ENCODE peak calls at places on chromosomes 2 and 18, in nine cellular contexts. One of them, this sample, is unnamed. For H3K4me1, the result is how much of the 10 kb centered on the place peaks cover.

GRCh38 chr18:51236225-51236624 is 38.7 kb upstream of the MEX3C start:
- DNase-seq in CD8-positive, alpha-beta T cell: no peak
- DNase-seq in mammary epithelial cell: peak
- DNase-seq in RWPE2: peak
- DNase-seq in right cardiac atrium: no peak
- DNase-seq in spleen: no peak
- DNase-seq in lower lobe of right lung: no peak
- DNase-seq in osteoblast: peak
- DNase-seq in naive thymus-derived CD4-positive, alpha-beta T cell: no peak
- DNase-seq in this sample: no peak

GRCh38 chr2:188404341-188405004 is 112.8 kb downstream of the GULP1 start:
- DNase-seq in CD8-positive, alpha-beta T cell: no peak
- DNase-seq in mammary epithelial cell: peak
- DNase-seq in RWPE2: no peak
- DNase-seq in right cardiac atrium: no peak
- DNase-seq in spleen: no peak
- DNase-seq in lower lobe of right lung: no peak
- DNase-seq in osteoblast: no peak
- DNase-seq in naive thymus-derived CD4-positive, alpha-beta T cell: no peak
- DNase-seq in this sample: no peak

GRCh38 chr2:241894681-241895426 is 25.3 kb downstream of the RTP5 start:
- DNase-seq in CD8-positive, alpha-beta T cell: no peak
- DNase-seq in mammary epithelial cell: no peak
- DNase-seq in RWPE2: peak
- DNase-seq in right cardiac atrium: no peak
- DNase-seq in spleen: peak
- DNase-seq in lower lobe of right lung: peak
- DNase-seq in osteoblast: peak
- DNase-seq in naive thymus-derived CD4-positive, alpha-beta T cell: no peak
- DNase-seq in this sample: no peak

GRCh38 chr2:241759091-241759807 is 17.4 kb upstream of the GAL3ST2 start:
- DNase-seq in CD8-positive, alpha-beta T cell: no peak
- DNase-seq in mammary epithelial cell: no peak
- DNase-seq in RWPE2: no peak
- DNase-seq in right cardiac atrium: no peak
- DNase-seq in spleen: peak
- DNase-seq in lower lobe of right lung: no peak
- DNase-seq in osteoblast: peak
- DNase-seq in naive thymus-derived CD4-positive, alpha-beta T cell: no peak
- DNase-seq in this sample: no peak

GRCh38 chr2:176814740-176815367 is 397.7 kb upstream of the HNRNPA3 start:
- DNase-seq in CD8-positive, alpha-beta T cell: no peak
- DNase-seq in mammary epithelial cell: no peak
- DNase-seq in RWPE2: no peak
- DNase-seq in right cardiac atrium: no peak
- DNase-seq in spleen: no peak
- DNase-seq in lower lobe of right lung: no peak
- DNase-seq in osteoblast: peak
- DNase-seq in naive thymus-derived CD4-positive, alpha-beta T cell: peak
- DNase-seq in this sample: peak

GRCh38 chr2:142682528-142682927 is 194.9 kb upstream of the KYNU start:
- DNase-seq in CD8-positive, alpha-beta T cell: no peak
- DNase-seq in mammary epithelial cell: peak
- DNase-seq in RWPE2: no peak
- DNase-seq in right cardiac atrium: no peak
- DNase-seq in spleen: no peak
- DNase-seq in lower lobe of right lung: no peak
- DNase-seq in osteoblast: no peak
- DNase-seq in naive thymus-derived CD4-positive, alpha-beta T cell: no peak
- DNase-seq in this sample: no peak

GRCh38 chr2:44102790-44103642 is 65.7 kb upstream of the PPM1B start:
- DNase-seq in CD8-positive, alpha-beta T cell: no peak
- DNase-seq in mammary epithelial cell: no peak
- DNase-seq in RWPE2: no peak
- DNase-seq in right cardiac atrium: no peak
- DNase-seq in spleen: no peak
- DNase-seq in lower lobe of right lung: no peak
- DNase-seq in osteoblast: peak
- DNase-seq in naive thymus-derived CD4-positive, alpha-beta T cell: no peak
- DNase-seq in this sample: no peak

GRCh38 chr18:70181015-70181414 is 24.5 kb downstream of the RTTN start:
- DNase-seq in CD8-positive, alpha-beta T cell: no peak
- DNase-seq in mammary epithelial cell: peak
- DNase-seq in RWPE2: no peak
- DNase-seq in right cardiac atrium: no peak
- DNase-seq in spleen: no peak
- DNase-seq in lower lobe of right lung: no peak
- DNase-seq in osteoblast: no peak
- DNase-seq in naive thymus-derived CD4-positive, alpha-beta T cell: no peak
- DNase-seq in this sample: no peak

GRCh38 chr2:1990724-1991123 is 246.4 kb upstream of the PXDN start:
- DNase-seq in CD8-positive, alpha-beta T cell: no peak
- DNase-seq in mammary epithelial cell: no peak
- DNase-seq in RWPE2: no peak
- DNase-seq in right cardiac atrium: no peak
- DNase-seq in spleen: no peak
- DNase-seq in lower lobe of right lung: no peak
- DNase-seq in osteoblast: peak
- DNase-seq in naive thymus-derived CD4-positive, alpha-beta T cell: no peak
- DNase-seq in this sample: no peak

GRCh38 chr2:23131066-23131575 is 253.9 kb upstream of the KLHL29 start:
- DNase-seq in CD8-positive, alpha-beta T cell: no peak
- DNase-seq in mammary epithelial cell: no peak
- DNase-seq in RWPE2: no peak
- DNase-seq in right cardiac atrium: no peak
- DNase-seq in spleen: no peak
- DNase-seq in lower lobe of right lung: no peak
- DNase-seq in osteoblast: no peak
- DNase-seq in naive thymus-derived CD4-positive, alpha-beta T cell: no peak
- DNase-seq in this sample: no peak

GRCh38 chr2:157840568-157841156 is 35.5 kb downstream of the ACVR1 start:
- DNase-seq in CD8-positive, alpha-beta T cell: no peak
- DNase-seq in mammary epithelial cell: no peak
- DNase-seq in RWPE2: no peak
- DNase-seq in right cardiac atrium: peak
- DNase-seq in spleen: no peak
- DNase-seq in lower lobe of right lung: peak
- DNase-seq in osteoblast: no peak
- DNase-seq in naive thymus-derived CD4-positive, alpha-beta T cell: no peak
- DNase-seq in this sample: no peak

GRCh38 chr2:141438536-141438935 is 692.3 kb downstream of the LRP1B start:
- DNase-seq in CD8-positive, alpha-beta T cell: no peak
- DNase-seq in mammary epithelial cell: no peak
- DNase-seq in RWPE2: no peak
- DNase-seq in right cardiac atrium: no peak
- DNase-seq in spleen: no peak
- DNase-seq in lower lobe of right lung: no peak
- DNase-seq in osteoblast: peak
- DNase-seq in naive thymus-derived CD4-positive, alpha-beta T cell: no peak
- DNase-seq in this sample: no peak

GRCh38 chr2:233964581-233964980 is 47.4 kb downstream of the TRPM8 start:
- DNase-seq in CD8-positive, alpha-beta T cell: no peak
- DNase-seq in mammary epithelial cell: no peak
- DNase-seq in RWPE2: no peak
- DNase-seq in right cardiac atrium: no peak
- DNase-seq in spleen: no peak
- DNase-seq in lower lobe of right lung: no peak
- DNase-seq in osteoblast: peak
- DNase-seq in naive thymus-derived CD4-positive, alpha-beta T cell: no peak
- DNase-seq in this sample: no peak

GRCh38 chr2:129482626-129483025 is 496.8 kb upstream of the RAB6C start:
- DNase-seq in CD8-positive, alpha-beta T cell: no peak
- DNase-seq in mammary epithelial cell: no peak
- DNase-seq in RWPE2: no peak
- DNase-seq in right cardiac atrium: no peak
- DNase-seq in spleen: no peak
- DNase-seq in lower lobe of right lung: no peak
- DNase-seq in osteoblast: no peak
- DNase-seq in naive thymus-derived CD4-positive, alpha-beta T cell: no peak
- DNase-seq in this sample: no peak

GRCh38 chr18:40607741-40608140 is 1347.3 kb upstream of the PIK3C3 start:
- DNase-seq in CD8-positive, alpha-beta T cell: no peak
- DNase-seq in mammary epithelial cell: no peak
- DNase-seq in RWPE2: no peak
- DNase-seq in right cardiac atrium: no peak
- DNase-seq in spleen: no peak
- DNase-seq in lower lobe of right lung: no peak
- DNase-seq in osteoblast: no peak
- DNase-seq in naive thymus-derived CD4-positive, alpha-beta T cell: no peak
- DNase-seq in this sample: no peak

GRCh38 chr2:240434728-240435456 is 571 bp upstream of the GPC1 start:
- DNase-seq in CD8-positive, alpha-beta T cell: peak
- DNase-seq in mammary epithelial cell: peak
- DNase-seq in RWPE2: peak
- DNase-seq in right cardiac atrium: peak
- DNase-seq in spleen: peak
- DNase-seq in lower lobe of right lung: peak
- DNase-seq in osteoblast: peak
- DNase-seq in naive thymus-derived CD4-positive, alpha-beta T cell: peak
- DNase-seq in this sample: peak

GRCh38 chr2:40341198-40341597 is 110.7 kb downstream of the SLC8A1 start:
- DNase-seq in CD8-positive, alpha-beta T cell: no peak
- DNase-seq in mammary epithelial cell: no peak
- DNase-seq in RWPE2: no peak
- DNase-seq in right cardiac atrium: no peak
- DNase-seq in spleen: no peak
- DNase-seq in lower lobe of right lung: no peak
- DNase-seq in osteoblast: no peak
- DNase-seq in naive thymus-derived CD4-positive, alpha-beta T cell: no peak
- DNase-seq in this sample: no peak

GRCh38 chr2:207777124-207777523 is 7.4 kb upstream of the FZD5 start:
- DNase-seq in CD8-positive, alpha-beta T cell: no peak
- DNase-seq in mammary epithelial cell: no peak
- DNase-seq in RWPE2: no peak
- DNase-seq in right cardiac atrium: no peak
- DNase-seq in spleen: no peak
- DNase-seq in lower lobe of right lung: no peak
- DNase-seq in osteoblast: no peak
- DNase-seq in naive thymus-derived CD4-positive, alpha-beta T cell: no peak
- DNase-seq in this sample: no peak

GRCh38 chr18:7872569-7872968 is 305.5 kb downstream of the PTPRM start:
- DNase-seq in CD8-positive, alpha-beta T cell: no peak
- DNase-seq in mammary epithelial cell: peak
- DNase-seq in RWPE2: no peak
- DNase-seq in right cardiac atrium: no peak
- DNase-seq in spleen: no peak
- DNase-seq in lower lobe of right lung: no peak
- DNase-seq in osteoblast: peak
- DNase-seq in naive thymus-derived CD4-positive, alpha-beta T cell: no peak
- DNase-seq in this sample: no peak

GRCh38 chr2:108377411-108377810 is 343 bp upstream of the SULT1C4 start:
- DNase-seq in CD8-positive, alpha-beta T cell: no peak
- DNase-seq in mammary epithelial cell: no peak
- DNase-seq in RWPE2: no peak
- DNase-seq in right cardiac atrium: no peak
- DNase-seq in spleen: no peak
- DNase-seq in lower lobe of right lung: no peak
- DNase-seq in osteoblast: peak
- DNase-seq in naive thymus-derived CD4-positive, alpha-beta T cell: no peak
- DNase-seq in this sample: no peak

GRCh38 chr18:10518595-10519273 is 7.1 kb upstream of the NAPG start:
- DNase-seq in CD8-positive, alpha-beta T cell: no peak
- DNase-seq in mammary epithelial cell: no peak
- DNase-seq in RWPE2: no peak
- DNase-seq in right cardiac atrium: peak
- DNase-seq in spleen: no peak
- DNase-seq in lower lobe of right lung: peak
- DNase-seq in osteoblast: no peak
- DNase-seq in naive thymus-derived CD4-positive, alpha-beta T cell: no peak
- DNase-seq in this sample: no peak

GRCh38 chr2:191687867-191688266 is 9.9 kb downstream of the NABP1 start:
- DNase-seq in CD8-positive, alpha-beta T cell: no peak
- DNase-seq in mammary epithelial cell: no peak
- DNase-seq in RWPE2: no peak
- DNase-seq in right cardiac atrium: no peak
- DNase-seq in spleen: no peak
- DNase-seq in lower lobe of right lung: no peak
- DNase-seq in osteoblast: no peak
- DNase-seq in naive thymus-derived CD4-positive, alpha-beta T cell: no peak
- DNase-seq in this sample: no peak
- H3K4me1 ChIP-seq in CD8-positive, alpha-beta T cell: under half
- H3K4me1 ChIP-seq in mammary epithelial cell: under half
- H3K4me1 ChIP-seq in RWPE2: half or more
- H3K4me1 ChIP-seq in right cardiac atrium: under half
- H3K4me1 ChIP-seq in spleen: half or more
- H3K4me1 ChIP-seq in lower lobe of right lung: under half
- H3K4me1 ChIP-seq in osteoblast: half or more
- H3K4me1 ChIP-seq in naive thymus-derived CD4-positive, alpha-beta T cell: under half
- H3K4me1 ChIP-seq in this sample: half or more

GRCh38 chr2:145023331-145023934 is 503.5 kb upstream of the ZEB2 start:
- DNase-seq in CD8-positive, alpha-beta T cell: no peak
- DNase-seq in mammary epithelial cell: no peak
- DNase-seq in RWPE2: no peak
- DNase-seq in right cardiac atrium: no peak
- DNase-seq in spleen: no peak
- DNase-seq in lower lobe of right lung: no peak
- DNase-seq in osteoblast: no peak
- DNase-seq in naive thymus-derived CD4-positive, alpha-beta T cell: no peak
- DNase-seq in this sample: no peak
- H3K4me3 ChIP-seq in CD8-positive, alpha-beta T cell: no peak
- H3K4me3 ChIP-seq in mammary epithelial cell: no peak
- H3K4me3 ChIP-seq in RWPE2: no peak
- H3K4me3 ChIP-seq in right cardiac atrium: peak
- H3K4me3 ChIP-seq in spleen: no peak
- H3K4me3 ChIP-seq in lower lobe of right lung: no peak
- H3K4me3 ChIP-seq in osteoblast: peak
- H3K4me3 ChIP-seq in naive thymus-derived CD4-positive, alpha-beta T cell: no peak
- H3K4me3 ChIP-seq in this sample: no peak

GRCh38 chr2:194054262-194054767 is 1602.7 kb upstream of the SLC39A10 start:
- DNase-seq in CD8-positive, alpha-beta T cell: no peak
- DNase-seq in mammary epithelial cell: no peak
- DNase-seq in RWPE2: no peak
- DNase-seq in right cardiac atrium: no peak
- DNase-seq in spleen: no peak
- DNase-seq in lower lobe of right lung: no peak
- DNase-seq in osteoblast: no peak
- DNase-seq in naive thymus-derived CD4-positive, alpha-beta T cell: no peak
- DNase-seq in this sample: no peak
- H3K27ac ChIP-seq in CD8-positive, alpha-beta T cell: no peak
- H3K27ac ChIP-seq in mammary epithelial cell: no peak
- H3K27ac ChIP-seq in RWPE2: no peak
- H3K27ac ChIP-seq in right cardiac atrium: no peak
- H3K27ac ChIP-seq in spleen: no peak
- H3K27ac ChIP-seq in lower lobe of right lung: no peak
- H3K27ac ChIP-seq in osteoblast: no peak
- H3K27ac ChIP-seq in naive thymus-derived CD4-positive, alpha-beta T cell: no peak
- H3K27ac ChIP-seq in this sample: no peak

DNA sequence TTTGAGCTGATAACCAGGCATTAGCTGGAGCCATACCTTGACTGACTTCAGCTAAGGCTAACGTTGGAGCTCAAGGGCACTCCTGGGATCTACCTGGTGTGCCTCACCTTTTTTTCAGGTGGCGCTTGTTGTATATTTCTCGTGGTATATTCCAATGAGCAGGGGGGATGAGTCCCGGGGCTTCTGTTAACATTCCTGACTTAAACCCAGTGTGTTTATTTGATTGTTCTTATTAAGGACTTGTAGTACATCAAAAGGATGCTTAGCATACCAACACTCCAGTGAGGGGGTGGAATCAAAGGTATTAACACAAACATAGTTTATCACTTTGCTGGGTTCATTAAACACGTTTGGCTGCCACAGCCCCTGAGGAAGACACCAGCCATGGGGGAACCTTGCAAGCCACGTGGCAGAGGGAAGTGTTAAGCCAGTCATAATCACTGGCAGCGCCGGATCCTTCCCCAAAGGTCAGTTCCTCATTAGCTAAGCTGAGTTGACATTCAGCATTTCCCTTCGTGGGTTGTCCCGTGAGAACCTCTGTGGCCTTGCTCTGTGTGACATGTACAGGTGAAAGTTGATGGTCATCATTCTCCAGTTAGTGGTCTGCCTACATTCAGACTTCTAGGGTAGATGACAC is 119.5 kb upstream of the MCFD2 start:
- DNase-seq in CD8-positive, alpha-beta T cell: no peak
- DNase-seq in mammary epithelial cell: no peak
- DNase-seq in RWPE2: no peak
- DNase-seq in right cardiac atrium: peak
- DNase-seq in spleen: peak
- DNase-seq in lower lobe of right lung: peak
- DNase-seq in osteoblast: peak
- DNase-seq in naive thymus-derived CD4-positive, alpha-beta T cell: no peak
- DNase-seq in this sample: no peak
- H3K4me1 ChIP-seq in CD8-positive, alpha-beta T cell: under half
- H3K4me1 ChIP-seq in mammary epithelial cell: under half
- H3K4me1 ChIP-seq in RWPE2: under half
- H3K4me1 ChIP-seq in right cardiac atrium: under half
- H3K4me1 ChIP-seq in spleen: half or more
- H3K4me1 ChIP-seq in lower lobe of right lung: half or more
- H3K4me1 ChIP-seq in osteoblast: under half
- H3K4me1 ChIP-seq in naive thymus-derived CD4-positive, alpha-beta T cell: under half
- H3K4me1 ChIP-seq in this sample: under half